ENCODE peak calls at places on chromosome 10, in nine cellular contexts. M is PC-3; T is activated T-helper 9 cell treated with anti-CD3 and anti-CD28 coated beads, Interleukin-2, amount 50 U/mL, for 16 hours; L is cardiac muscle cell; N is activated CD8-positive, alpha-beta memory T cell treated with anti-CD3 and anti-CD28 coated beads, Interleukin-2, amount 10 ng/mL, durations not matched to agents 7 days and 5 days; W is T-helper 1 cell; S is fibroblast of mammary gland; X is MV-4-11; E is activated CD4-positive, alpha-beta T cell treated with anti-CD3 and anti-CD28 coated beads, Interleukin-2, amount 10 ng/mL, durations not matched to agents 7 days and 5 days. P is an unnamed sample.

GRCh38 chr10:12455774-12456173 is 106.4 kb downstream of the CAMK1D start:
- DNase-seq in M (peak; percentile 29), T (no peak), L (no peak), N (no peak), W (no peak), S (peak; percentile 7), X (no peak), E (no peak), P (no peak)

GRCh38 chr10:89332718-89333281 is 5.0 kb downstream of the IFIT3 start:
- DNase-seq in M (no peak), T (no peak), L (no peak), N (peak; percentile 51), W (no peak), S (no peak), X (peak; percentile 37), E (peak; percentile 20), P (no peak)

GRCh38 chr10:76251773-76252617 is 820.6 kb downstream of the LRMDA start:
- DNase-seq in M (no peak), T (no peak), L (peak; percentile 89), N (no peak), W (no peak), S (peak; percentile 94), X (no peak), E (no peak), P (no peak)

GRCh38 chr10:69849790-69850189 is 48.1 kb downstream of the COL13A1 start:
- DNase-seq in M (no peak), T (no peak), L (no peak), N (no peak), W (no peak), S (no peak), X (no peak), E (no peak), P (no peak)

GRCh38 chr10:49359349-49360231 is 36.3 kb downstream of the DRGX start:
- DNase-seq in M (peak; percentile 44), T (no peak), L (peak; percentile 71), N (peak; percentile 32), W (no peak), S (peak; percentile 22), X (peak; percentile 31), E (no peak), P (no peak)

GRCh38 chr10:119455609-119456434 is 86.7 kb downstream of the RGS10 start:
- DNase-seq in M (no peak), T (no peak), L (no peak), N (no peak), W (no peak), S (no peak), X (no peak), E (no peak), P (no peak)

GRCh38 chr10:24873281-24873683 is 79.1 kb downstream of the PRTFDC1 start:
- DNase-seq in M (no peak), T (no peak), L (peak; percentile 97), N (no peak), W (no peak), S (peak; percentile 96), X (peak; percentile 92), E (no peak), P (no peak)

GRCh38 chr10:4136121-4136520 is 351.1 kb upstream of the KLF6 start:
- DNase-seq in M (no peak), T (no peak), L (no peak), N (no peak), W (peak; percentile 16), S (no peak), X (peak; percentile 80), E (no peak), P (no peak)

GRCh38 chr10:58963101-58963534 is 213.3 kb upstream of the PHYHIPL start:
- DNase-seq in M (peak; percentile 42), T (no peak), L (no peak), N (no peak), W (no peak), S (no peak), X (no peak), E (no peak), P (peak; percentile 62)

GRCh38 chr10:102342958-102343357 is 52.5 kb upstream of the NFKB2 start:
- DNase-seq in M (peak; percentile 69), T (no peak), L (peak; percentile 74), N (no peak), W (no peak), S (peak; percentile 83), X (no peak), E (no peak), P (peak; percentile 27)

GRCh38 chr10:21926949-21927348 is 76.6 kb downstream of the DNAJC1 start:
- DNase-seq in M (peak; percentile 79), T (no peak), L (peak; percentile 98), N (no peak), W (no peak), S (peak; percentile 90), X (peak; percentile 76), E (no peak), P (peak; percentile 78)

GRCh38 chr10:51879238-51879637 is 179.8 kb upstream of the CSTF2T start:
- DNase-seq in M (peak; percentile 99), T (no peak), L (peak; percentile 96), N (peak; percentile 44), W (peak; percentile 54), S (peak; percentile 100), X (peak; percentile 74), E (peak; percentile 16), P (no peak)

GRCh38 chr10:19730071-19730470 is 86.2 kb upstream of the PLXDC2 start:
- DNase-seq in M (peak; percentile 28), T (no peak), L (peak; percentile 77), N (no peak), W (no peak), S (peak; percentile 85), X (peak; percentile 39), E (no peak), P (no peak)

GRCh38 chr10:1107679-1108078 is 51.5 kb downstream of the WDR37 start:
- DNase-seq in M (peak; percentile 2), T (no peak), L (no peak), N (no peak), W (no peak), S (no peak), X (no peak), E (no peak), P (no peak)

GRCh38 chr10:65149878-65150277 is 1628.7 kb downstream of the REEP3 start:
- DNase-seq in M (no peak), T (no peak), L (no peak), N (no peak), W (no peak), S (no peak), X (no peak), E (no peak), P (no peak)

GRCh38 chr10:78359641-78360091 is 326.0 kb downstream of the RPS24 start:
- DNase-seq in M (no peak), T (no peak), L (no peak), N (no peak), W (no peak), S (no peak), X (no peak), E (no peak), P (no peak)

GRCh38 chr10:3413937-3414710 is 241.5 kb upstream of the PITRM1 start:
- DNase-seq in M (no peak), T (no peak), L (no peak), N (no peak), W (no peak), S (no peak), X (no peak), E (no peak), P (no peak)

GRCh38 chr10:103246328-103246727 is 641 bp downstream of the RPEL1 start:
- DNase-seq in M (peak; percentile 14), T (no peak), L (no peak), N (no peak), W (no peak), S (peak; percentile 8), X (no peak), E (no peak), P (no peak)

GRCh38 chr10:105803206-105803605 is 1162.1 kb downstream of the SORCS3 start:
- DNase-seq in M (no peak), T (no peak), L (no peak), N (no peak), W (no peak), S (no peak), X (no peak), E (no peak), P (no peak)

GRCh38 chr10:59771162-59771807 is 18.0 kb upstream of the MRLN start:
- DNase-seq in M (no peak), T (no peak), L (no peak), N (no peak), W (no peak), S (no peak), X (no peak), E (no peak), P (no peak)

GRCh38 chr10:102580230-102580629 is 64.0 kb upstream of the TRIM8 start:
- DNase-seq in M (no peak), T (no peak), L (peak; percentile 32), N (no peak), W (no peak), S (peak; percentile 57), X (peak; percentile 18), E (no peak), P (no peak)

GRCh38 chr10:23826399-23826798 is 382.5 kb upstream of the KIAA1217 start:
- DNase-seq in M (peak; percentile 21), T (no peak), L (peak; percentile 7), N (no peak), W (no peak), S (no peak), X (peak; percentile 29), E (peak; percentile 10), P (peak; percentile 20)

GRCh38 chr10:72340911-72341310 is 13.8 kb downstream of the DNAJB12 start:
- DNase-seq in M (no peak), T (no peak), L (no peak), N (no peak), W (no peak), S (no peak), X (no peak), E (no peak), P (no peak)

GRCh38 chr10:24438800-24439199 is 229.9 kb downstream of the KIAA1217 start:
- DNase-seq in M (no peak), T (no peak), L (no peak), N (no peak), W (no peak), S (peak; percentile 65), X (no peak), E (no peak), P (no peak)

GRCh38 chr10:58436071-58436470 is 50.9 kb downstream of the TFAM start:
- DNase-seq in M (peak; percentile 100), T (no peak), L (peak; percentile 50), N (no peak), W (no peak), S (peak; percentile 24), X (no peak), E (peak; percentile 23), P (no peak)

GRCh38 chr10:4527281-4527960 is 298.6 kb upstream of the AKR1E2 start:
- DNase-seq in M (peak; percentile 20), T (no peak), L (no peak), N (no peak), W (no peak), S (peak; percentile 87), X (no peak), E (no peak), P (no peak)

GRCh38 chr10:71396714-71397339 is at the start of gene CDH23:
- DNase-seq in M (no peak), T (no peak), L (peak; percentile 11), N (peak; percentile 28), W (no peak), S (no peak), X (no peak), E (no peak), P (peak; percentile 30)

GRCh38 chr10:4344544-4344994 is 481.4 kb upstream of the AKR1E2 start:
- DNase-seq in M (peak; percentile 90), T (peak; percentile 7), L (peak; percentile 99), N (no peak), W (peak; percentile 23), S (peak; percentile 100), X (peak; percentile 85), E (no peak), P (no peak)